ENCODE peak calls at places on chromosomes 13 and 19, in six cellular contexts. B is K562, K is AG09309, M is NCI-H2081, E is progenitor cell of endocrine pancreas, I is T-helper 17 cell. Q is an unnamed sample.
A peak's percentile ranks its signal among the peaks of the same experiment; 100 is the strongest.

GRCh38 chr19:51531349-51532315 is at the start of gene SIGLEC6:
- DNase-seq in B (no peak), K (no peak), M (no peak), E (no peak), I (no peak), Q (peak; percentile 60)

GRCh38 chr13:76516013-76516412 is 370.2 kb downstream of the KCTD12 start:
- DNase-seq in B (no peak), K (peak; percentile 35), M (no peak), E (no peak), I (no peak), Q (no peak)

GRCh38 chr13:74891610-74892009 is 590.4 kb downstream of the TBC1D4 start:
- DNase-seq in B (no peak), K (no peak), M (no peak), E (no peak), I (no peak), Q (no peak)

GRCh38 chr19:50717026-50717723 is 2.4 kb downstream of the SHANK1 start:
- DNase-seq in B (no peak), K (no peak), M (no peak), E (no peak), I (no peak), Q (no peak)

GRCh38 chr13:67554746-67555452 is 324.8 kb upstream of the PCDH9 start:
- DNase-seq in B (no peak), K (no peak), M (no peak), E (no peak), I (no peak), Q (no peak)

GRCh38 chr13:60433505-60433904 is 36.5 kb downstream of the TDRD3 start:
- DNase-seq in B (no peak), K (no peak), M (no peak), E (no peak), I (no peak), Q (no peak)

GRCh38 chr19:7394728-7395359 is 46.1 kb downstream of the ARHGEF18 start:
- DNase-seq in B (peak; percentile 95), K (peak; percentile 48), M (peak; percentile 85), E (peak; percentile 94), I (peak; percentile 84), Q (peak; percentile 96)

GRCh38 chr13:31742102-31742695 is 2.9 kb downstream of the RXFP2 start:
- DNase-seq in B (peak; percentile 53), K (peak; percentile 49), M (peak; percentile 49), E (peak; percentile 64), I (peak; percentile 48), Q (peak; percentile 22)

GRCh38 chr19:49056101-49056901 is 1.2 kb downstream of the CGB7 start:
- DNase-seq in B (peak; percentile 88), K (no peak), M (no peak), E (peak; percentile 51), I (peak; percentile 58), Q (peak; percentile 72)

GRCh38 chr13:110965038-110965754 is 50.3 kb upstream of the ANKRD10 start:
- DNase-seq in B (peak; percentile 46), K (peak; percentile 37), M (no peak), E (no peak), I (no peak), Q (no peak)

GRCh38 chr13:114038211-114038613 is 64.3 kb upstream of the C13orf46 start:
- DNase-seq in B (no peak), K (no peak), M (no peak), E (no peak), I (no peak), Q (no peak)

GRCh38 chr13:111344471-111345191 is 24.2 kb downstream of the TEX29 start:
- DNase-seq in B (peak; percentile 39), K (no peak), M (peak; percentile 70), E (peak; percentile 27), I (no peak), Q (no peak)

GRCh38 chr13:49183672-49184315 is 36.3 kb upstream of the MLNR start:
- DNase-seq in B (no peak), K (no peak), M (no peak), E (no peak), I (no peak), Q (no peak)

GRCh38 chr13:113298001-113298945 is 1.2 kb downstream of the LAMP1 start:
- DNase-seq in B (peak; percentile 60), K (no peak), M (no peak), E (no peak), I (no peak), Q (no peak)

GRCh38 chr19:4581381-4582111 is 22.1 kb upstream of the SEMA6B start:
- DNase-seq in B (peak; percentile 91), K (no peak), M (peak; percentile 44), E (no peak), I (no peak), Q (no peak)

GRCh38 chr13:40580566-40581276 is 85.7 kb downstream of the FOXO1 start:
- DNase-seq in B (no peak), K (no peak), M (no peak), E (no peak), I (no peak), Q (no peak)